ENCODE peak calls at places on chromosomes 12 and 14, in nine cellular contexts. W is fibroblast of gingiva, R is lung, U is choroid plexus epithelial cell, T is left lobe of liver, E is EL, V is left ventricle myocardium inferior, C is GM23248, P is ACHN. J is an unnamed sample.

GRCh38 chr14:95701846-95702221 is 12.1 kb downstream of the TCL1A start:
- DNase-seq in U (peak), T (no peak), E (no peak), P (no peak), W (no peak), C (no peak), R (no peak), V (no peak), J (no peak)

GRCh38 chr12:124107299-124107698 is 134.3 kb downstream of the ZNF664 start:
- DNase-seq in T (no peak), U (no peak), E (no peak), W (no peak), V (no peak), P (no peak), C (no peak), R (no peak), J (no peak)

GRCh38 chr14:72462041-72462440 is 431.9 kb downstream of the DPF3 start:
- DNase-seq in V (no peak), W (no peak), P (no peak), C (no peak), E (no peak), T (no peak), U (no peak), R (no peak), J (no peak)

GRCh38 chr12:32083489-32083888 is 23.2 kb upstream of the BICD1 start:
- DNase-seq in P (no peak), V (no peak), C (peak), U (peak), W (peak), T (no peak), R (no peak), E (peak), J (peak)

GRCh38 chr12:130437555-130438242 is 100.0 kb downstream of the PIWIL1 start:
- DNase-seq in V (no peak), P (no peak), C (no peak), E (no peak), T (no peak), U (no peak), R (no peak), W (no peak), J (no peak)

GRCh38 chr14:63707216-63707615 is 20.6 kb downstream of the SGPP1 start:
- DNase-seq in W (no peak), C (no peak), V (no peak), E (no peak), P (no peak), U (no peak), R (no peak), T (no peak), J (no peak)

GRCh38 chr14:39393289-39393688 is 38.9 kb downstream of the FBXO33 start:
- DNase-seq in T (no peak), V (no peak), U (no peak), P (no peak), E (no peak), W (no peak), C (no peak), R (no peak), J (no peak)

GRCh38 chr14:92391746-92392145 is 68.8 kb downstream of the SLC24A4 start:
- DNase-seq in U (no peak), T (no peak), E (no peak), V (no peak), P (no peak), R (no peak), C (no peak), W (no peak), J (no peak)

GRCh38 chr14:36516719-36517241 is 3.3 kb downstream of the NKX2-1 start:
- DNase-seq in U (no peak), E (no peak), P (no peak), W (no peak), R (no peak), T (no peak), C (no peak), V (no peak), J (no peak)

GRCh38 chr12:127063339-127064090 is 1203.5 kb upstream of the TMEM132C start:
- DNase-seq in T (no peak), R (no peak), U (no peak), P (no peak), W (no peak), V (no peak), C (no peak), E (no peak), J (no peak)

GRCh38 chr12:54700301-54700700 is 52.1 kb upstream of the DCD start:
- DNase-seq in T (no peak), V (no peak), E (no peak), R (no peak), W (no peak), C (no peak), P (peak), U (no peak), J (no peak)

GRCh38 chr12:32448581-32448980 is 49.2 kb downstream of the FGD4 start:
- DNase-seq in T (no peak), R (no peak), V (no peak), W (no peak), E (no peak), P (no peak), C (peak), U (peak), J (no peak)

GRCh38 chr14:106802413-106803364 is 1276.3 kb downstream of the TMEM121 start:
- DNase-seq in P (peak), U (no peak), V (no peak), R (no peak), C (no peak), E (no peak), T (no peak), W (no peak), J (no peak)

GRCh38 chr12:59736786-59737185 is 141.0 kb downstream of the SLC16A7 start:
- DNase-seq in R (no peak), T (no peak), W (peak), V (no peak), E (peak), U (peak), C (peak), P (no peak), J (peak)

GRCh38 chr12:9732966-9733461 is at the start of gene CLECL1:
- DNase-seq in V (no peak), P (no peak), E (no peak), U (no peak), T (no peak), W (no peak), C (no peak), R (no peak), J (no peak)

GRCh38 chr12:58557646-58558045 is 362.7 kb downstream of the LRIG3 start:
- DNase-seq in R (no peak), E (no peak), C (no peak), U (no peak), P (no peak), V (no peak), W (no peak), T (no peak), J (no peak)

GRCh38 chr12:54561164-54561563 is 11.8 kb downstream of the PDE1B start:
- DNase-seq in V (peak), C (no peak), W (no peak), U (no peak), R (no peak), P (no peak), T (no peak), E (no peak), J (no peak)

GRCh38 chr12:99433155-99433554 is 214.4 kb upstream of the GARIN6 start:
- DNase-seq in W (no peak), V (no peak), T (no peak), E (no peak), U (no peak), P (no peak), C (no peak), R (no peak), J (no peak)

GRCh38 chr12:104758771-104759170 is 199.3 kb downstream of the SLC41A2 start:
- DNase-seq in P (no peak), U (no peak), C (no peak), V (no peak), E (no peak), W (no peak), T (no peak), R (no peak), J (no peak)

GRCh38 chr12:51922762-51923505 is 15.6 kb downstream of the ACVRL1 start:
- DNase-seq in R (peak), C (peak), V (no peak), W (peak), U (peak), E (peak), P (no peak), T (peak), J (peak)

GRCh38 chr14:103121846-103122577 is 1.2 kb upstream of the TNFAIP2 start:
- DNase-seq in P (peak), U (peak), V (peak), R (peak), E (peak), W (peak), T (peak), C (peak), J (peak)

GRCh38 chr12:40056357-40056756 is 49.5 kb downstream of the SLC2A13 start:
- DNase-seq in U (no peak), R (no peak), V (no peak), W (no peak), T (no peak), C (no peak), E (no peak), P (no peak), J (no peak)

GRCh38 chr12:6272300-6273208 is 37.9 kb upstream of the PLEKHG6 start:
- DNase-seq in R (peak), V (no peak), E (no peak), U (no peak), T (no peak), P (no peak), C (no peak), W (no peak), J (no peak)

GRCh38 chr14:100142073-100143040 is 17.1 kb downstream of the DEGS2 start:
- DNase-seq in C (no peak), W (no peak), E (no peak), V (peak), R (peak), T (no peak), P (no peak), U (peak), J (no peak)

GRCh38 chr12:124754949-124755800 is 108.5 kb downstream of the SCARB1 start:
- DNase-seq in C (peak), R (peak), T (peak), P (no peak), W (peak), U (peak), V (peak), E (peak), J (peak)

GRCh38 chr14:69685716-69686115 is 74.3 kb downstream of the SUSD6 start:
- DNase-seq in V (peak), T (peak), E (no peak), C (peak), U (peak), W (peak), P (peak), R (peak), J (no peak)

GRCh38 chr12:114688256-114688845 is 4.4 kb upstream of the TBX3 start:
- DNase-seq in W (no peak), V (no peak), U (no peak), R (no peak), E (peak), P (no peak), C (no peak), T (no peak), J (no peak)

GRCh38 chr14:105325303-105325702 is 10.8 kb downstream of the PACS2 start:
- DNase-seq in U (no peak), C (no peak), T (no peak), R (no peak), E (no peak), P (no peak), V (no peak), W (no peak), J (no peak)

GRCh38 chr12:104299842-104300481 is 3.6 kb upstream of the EID3 start:
- DNase-seq in U (peak), T (no peak), V (no peak), P (no peak), C (no peak), R (no peak), W (no peak), E (peak), J (no peak)

GRCh38 chr12:74370608-74371216 is 166.9 kb upstream of the ATXN7L3B start:
- DNase-seq in E (no peak), P (no peak), C (no peak), R (no peak), U (peak), W (no peak), T (no peak), V (no peak), J (peak)

GRCh38 chr12:105487961-105488360 is 157.5 kb downstream of the C12orf75 start:
- DNase-seq in C (no peak), E (no peak), P (no peak), U (no peak), R (no peak), T (no peak), V (no peak), W (no peak), J (no peak)

GRCh38 chr14:49586673-49587460 is 687 bp upstream of the RPS29 start:
- DNase-seq in U (peak), V (no peak), E (peak), R (no peak), C (peak), W (peak), T (peak), P (peak), J (peak)

GRCh38 chr14:70170976-70171375 is 17.8 kb downstream of the SLC8A3 start:
- DNase-seq in R (no peak), C (no peak), P (no peak), U (no peak), E (no peak), W (no peak), T (no peak), V (no peak), J (no peak)